ENCODE peak calls at places on chromosomes 7 and 10, in five cellular contexts. A, Z, Y, S and M are unnamed samples.

GRCh38 chr7:135111379-135111778 is 36.5 kb upstream of the TMEM140 start:
- DNase-seq in A (no peak), Y (no peak), Z (no peak), S (no peak), M (no peak)

GRCh38 chr10:123855013-123855684 is 36.5 kb downstream of the CPXM2 start:
- DNase-seq in A (no peak), Y (no peak), Z (no peak), S (no peak), M (no peak)

GRCh38 chr10:32332299-32332750 is 14.6 kb downstream of the EPC1 start:
- DNase-seq in Y (no peak), A (no peak), Z (peak; percentile 54), S (no peak), M (peak; percentile 82)

GRCh38 chr10:57338823-57339558 is 928.7 kb downstream of the IPMK start:
- DNase-seq in S (no peak), A (peak; percentile 26), Y (no peak), Z (no peak), M (no peak)

GRCh38 chr7:36100293-36100692 is 52.8 kb upstream of the EEPD1 start:
- DNase-seq in S (no peak), A (no peak), Y (no peak), Z (no peak), M (no peak)

GRCh38 chr7:50330254-50330653 is 25.7 kb downstream of the IKZF1 start:
- DNase-seq in S (no peak), Y (no peak), A (no peak), Z (no peak), M (no peak)

GRCh38 chr10:132632851-132633684 is 95.5 kb downstream of the INPP5A start:
- DNase-seq in S (peak; percentile 77), A (no peak), Y (no peak), Z (no peak), M (no peak)

GRCh38 chr10:61612009-61612408 is 50.7 kb upstream of the CABCOCO1 start:
- DNase-seq in Z (no peak), S (peak; percentile 78), Y (no peak), A (no peak), M (no peak)

GRCh38 chr7:107501593-107501992 is 31.7 kb downstream of the GPR22 start:
- DNase-seq in Z (no peak), A (no peak), Y (peak; percentile 26), S (no peak), M (no peak)

GRCh38 chr7:130909161-130909836 is 175.3 kb upstream of the KLF14 start:
- DNase-seq in S (no peak), Y (no peak), Z (no peak), A (no peak), M (no peak)

GRCh38 chr10:46028584-46029570 is 1.5 kb downstream of the NCOA4 start:
- DNase-seq in S (no peak), Z (peak; percentile 13), A (no peak), Y (peak; percentile 71), M (no peak)

GRCh38 chr10:91593366-91593765 is 39.5 kb downstream of the PPP1R3C start:
- DNase-seq in S (no peak), Z (no peak), Y (no peak), A (no peak), M (no peak)
- H3K27ac ChIP-seq in S (peak overlapping the region; percentile 94), Z (no peak overlapping the region), Y (no peak overlapping the region), A (no peak overlapping the region), M (no peak overlapping the region)

GRCh38 chr7:2660359-2661095 is 27.5 kb upstream of the AMZ1 start:
- DNase-seq in A (no peak), Y (no peak), Z (no peak), S (no peak), M (no peak)

GRCh38 chr7:2657920-2658671 is 26.3 kb downstream of the TTYH3 start:
- DNase-seq in A (no peak), Z (no peak), S (no peak), Y (no peak), M (no peak)

GRCh38 chr7:2659556-2660358 is 28.0 kb downstream of the TTYH3 start:
- DNase-seq in S (no peak), Y (no peak), Z (no peak), A (no peak), M (no peak)

GRCh38 chr7:2657208-2657607 is 25.4 kb downstream of the TTYH3 start:
- DNase-seq in Z (no peak), A (no peak), S (no peak), Y (no peak), M (no peak)

DNA sequence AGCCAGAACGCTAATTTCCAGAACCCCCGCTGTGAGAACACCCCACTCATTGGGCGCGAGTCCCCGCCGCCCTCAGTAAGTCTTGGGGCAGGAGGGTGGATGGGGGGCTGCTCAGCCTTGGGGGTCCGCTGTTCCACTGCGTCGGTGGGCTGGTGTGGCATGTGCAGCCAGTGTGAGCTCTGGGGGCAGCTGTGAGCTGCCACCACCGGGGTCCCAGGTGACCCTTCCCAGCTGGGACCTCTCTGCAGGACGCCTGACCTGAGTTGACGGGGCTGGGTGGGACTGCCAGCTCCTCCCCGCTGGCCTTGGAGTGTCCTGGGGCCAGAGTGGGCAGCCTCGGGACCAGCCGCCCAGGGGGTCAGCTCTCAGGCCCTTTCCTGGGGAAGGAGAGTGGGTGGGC is 27.2 kb downstream of the TTYH3 start:
- DNase-seq in Y (no peak), A (no peak), S (no peak), Z (no peak), M (no peak)
- H3K4me1 ChIP-seq in Y (no peaks in the 10 kb centered on the region), A (no peaks in the 10 kb centered on the region), S (no peaks in the 10 kb centered on the region), Z (no peaks in the 10 kb centered on the region), M (no peaks in the 10 kb centered on the region)

DNA sequence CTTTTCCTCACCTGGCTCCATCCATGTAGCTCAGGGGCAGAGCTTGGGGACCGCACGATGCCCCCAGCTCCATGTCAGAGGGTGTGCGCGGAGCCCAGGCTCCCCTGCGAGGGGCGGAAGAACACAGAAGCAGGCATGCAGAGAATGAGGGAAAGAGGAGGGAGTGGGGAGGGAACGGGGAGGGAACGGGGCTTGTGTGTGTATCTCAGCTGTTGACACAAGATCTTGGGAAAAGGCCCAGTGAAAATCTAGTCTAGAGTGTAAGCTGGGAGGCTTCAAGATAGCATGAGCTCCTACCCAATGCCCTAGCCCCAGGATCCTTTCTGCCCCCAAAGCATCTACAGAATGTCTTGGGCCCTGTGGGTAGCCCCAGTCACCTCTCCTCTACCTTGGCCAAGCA is 25.0 kb upstream of the NDST2 start:
- DNase-seq in A (no peak), Z (no peak), S (no peak), Y (no peak), M (no peak)
- H3K27ac ChIP-seq in A (no peak overlapping the region), Z (no peak overlapping the region), S (peak overlapping the region; percentile 23), Y (no peak overlapping the region), M (no peak overlapping the region)

DNA sequence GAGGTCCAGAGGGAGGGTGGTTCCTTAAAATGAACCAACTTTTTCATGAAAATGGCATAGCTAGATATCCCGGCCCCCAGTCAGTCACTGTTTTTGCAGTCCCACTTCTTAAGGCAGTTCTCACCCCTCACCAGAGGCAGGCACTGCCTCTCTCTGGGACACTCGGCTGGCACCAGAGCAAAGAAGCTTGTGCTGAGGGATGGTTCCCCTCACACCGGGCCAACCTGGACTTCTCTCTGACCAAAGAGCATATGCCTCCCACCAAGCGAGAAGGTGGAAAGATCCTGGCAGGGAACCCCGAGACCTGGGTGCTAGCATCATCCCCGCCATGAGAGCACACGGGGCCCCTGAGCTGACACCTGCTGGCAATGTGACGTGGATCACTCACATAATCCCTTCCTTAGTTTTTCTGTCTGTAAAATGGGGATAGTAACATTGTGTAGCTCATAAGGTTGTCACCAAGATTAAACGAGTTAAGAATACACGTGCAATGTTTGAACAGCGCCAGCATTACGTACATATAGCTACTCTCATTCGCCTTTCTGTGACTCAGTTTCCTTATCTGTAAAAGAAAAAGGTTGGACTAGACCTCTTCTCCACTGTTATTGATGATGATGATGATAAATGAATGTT is 88.5 kb downstream of the PARP12 start:
- DNase-seq in A (no peak), Z (no peak), S (no peak), Y (no peak), M (no peak)
- H3K4me1 ChIP-seq in A (no peaks in the 10 kb centered on the region), Z (no peaks in the 10 kb centered on the region), S (no peaks in the 10 kb centered on the region), Y (no peaks in the 10 kb centered on the region), M (no peaks in the 10 kb centered on the region)